ENCODE peak calls at places on chromosomes 4 and X, in five cellular contexts. L is fibroblast of lung, J is IMR-90, C is body of pancreas, R is right cardiac atrium. U is an unnamed sample.

GRCh38 chr4:95585016-95585695 is 36.4 kb upstream of the UNC5C start:
- DNase-seq in L (peak; percentile 21), J (peak; percentile 4), C (no peak), R (no peak), U (no peak)

GRCh38 chr4:105248613-105249012 is 101.9 kb downstream of the TET2 start:
- DNase-seq in L (no peak), J (no peak), C (no peak), R (no peak), U (no peak)

GRCh38 chr4:139815646-139816601 is 150.3 kb downstream of the MGST2 start:
- DNase-seq in L (peak; percentile 83), J (peak; percentile 90), C (no peak), R (peak; percentile 32), U (peak; percentile 71)

GRCh38 chr4:151573474-151573873 is 164.5 kb downstream of the FHIP1A start:
- DNase-seq in L (no peak), J (no peak), C (no peak), R (no peak), U (no peak)

GRCh38 chrX:37425370-37425769 is 76.2 kb downstream of the PRRG1 start:
- DNase-seq in L (no peak), J (peak; percentile 15), C (no peak), R (no peak), U (no peak)

GRCh38 chr4:72665376-72665978 is 96.5 kb upstream of the ADAMTS3 start:
- DNase-seq in L (no peak), J (no peak), C (no peak), R (no peak), U (no peak)

GRCh38 chr4:24328300-24328699 is 256.1 kb downstream of the DHX15 start:
- DNase-seq in L (no peak), J (no peak), C (no peak), R (no peak), U (no peak)

GRCh38 chrX:154516655-154517100 is 646 bp upstream of the FAM3A start:
- DNase-seq in L (peak; percentile 85), J (peak; percentile 54), C (no peak), R (no peak), U (no peak)

GRCh38 chrX:120672389-120672788 is 42.5 kb upstream of the C1GALT1C1 start:
- DNase-seq in L (peak; percentile 91), J (peak; percentile 64), C (no peak), R (peak; percentile 69), U (peak; percentile 70)

GRCh38 chr4:17577660-17578481 is 873 bp downstream of the LAP3 start:
- DNase-seq in L (peak; percentile 23), J (peak; percentile 4), C (peak; percentile 46), R (peak; percentile 51), U (peak; percentile 77)

GRCh38 chr4:4919926-4920325 is 60.5 kb downstream of the MSX1 start:
- DNase-seq in L (no peak), J (no peak), C (no peak), R (peak; percentile 24), U (peak; percentile 73)

GRCh38 chrX:71652405-71652804 is 14.9 kb upstream of the LOC101059915 start:
- DNase-seq in L (peak; percentile 57), J (peak; percentile 59), C (peak; percentile 31), R (no peak), U (no peak)

GRCh38 chr4:184819786-184820185 is 6.0 kb downstream of the ACSL1 start:
- DNase-seq in L (no peak), J (no peak), C (no peak), R (no peak), U (no peak)

GRCh38 chr4:6379787-6380745 is 92.3 kb downstream of the PPP2R2C start:
- DNase-seq in L (no peak), J (no peak), C (no peak), R (no peak), U (no peak)

GRCh38 chr4:151627491-151627890 is 133.3 kb downstream of the GATB start:
- DNase-seq in L (no peak), J (peak; percentile 15), C (no peak), R (no peak), U (no peak)

GRCh38 chr4:156672492-156672891 is 299.1 kb downstream of the PDGFC start:
- DNase-seq in L (no peak), J (no peak), C (no peak), R (no peak), U (no peak)

GRCh38 chrX:8672176-8672575 is 59.8 kb downstream of the ANOS1 start:
- DNase-seq in L (no peak), J (no peak), C (no peak), R (no peak), U (no peak)

GRCh38 chrX:118761950-118762725 is 34.7 kb downstream of the IL13RA1 start:
- DNase-seq in L (no peak), J (no peak), C (no peak), R (no peak), U (no peak)

GRCh38 chr4:34720563-34720962 is 1523.8 kb downstream of the ARAP2 start:
- DNase-seq in L (peak; percentile 77), J (peak; percentile 24), C (no peak), R (no peak), U (no peak)

GRCh38 chrX:136260801-136261200 is 9.6 kb upstream of the MAP7D3 start:
- DNase-seq in L (peak; percentile 78), J (peak; percentile 89), C (no peak), R (peak; percentile 20), U (no peak)

GRCh38 chrX:41457618-41458192 is 10.6 kb downstream of the NYX start:
- DNase-seq in L (peak; percentile 25), J (no peak), C (no peak), R (no peak), U (no peak)

GRCh38 chr4:57077550-57078311 is 32.5 kb downstream of the IGFBP7 start:
- DNase-seq in L (no peak), J (peak; percentile 79), C (no peak), R (no peak), U (no peak)

GRCh38 chr4:150974251-150974640 is 40.8 kb downstream of the LRBA start:
- DNase-seq in L (no peak), J (no peak), C (no peak), R (no peak), U (no peak)

DNA sequence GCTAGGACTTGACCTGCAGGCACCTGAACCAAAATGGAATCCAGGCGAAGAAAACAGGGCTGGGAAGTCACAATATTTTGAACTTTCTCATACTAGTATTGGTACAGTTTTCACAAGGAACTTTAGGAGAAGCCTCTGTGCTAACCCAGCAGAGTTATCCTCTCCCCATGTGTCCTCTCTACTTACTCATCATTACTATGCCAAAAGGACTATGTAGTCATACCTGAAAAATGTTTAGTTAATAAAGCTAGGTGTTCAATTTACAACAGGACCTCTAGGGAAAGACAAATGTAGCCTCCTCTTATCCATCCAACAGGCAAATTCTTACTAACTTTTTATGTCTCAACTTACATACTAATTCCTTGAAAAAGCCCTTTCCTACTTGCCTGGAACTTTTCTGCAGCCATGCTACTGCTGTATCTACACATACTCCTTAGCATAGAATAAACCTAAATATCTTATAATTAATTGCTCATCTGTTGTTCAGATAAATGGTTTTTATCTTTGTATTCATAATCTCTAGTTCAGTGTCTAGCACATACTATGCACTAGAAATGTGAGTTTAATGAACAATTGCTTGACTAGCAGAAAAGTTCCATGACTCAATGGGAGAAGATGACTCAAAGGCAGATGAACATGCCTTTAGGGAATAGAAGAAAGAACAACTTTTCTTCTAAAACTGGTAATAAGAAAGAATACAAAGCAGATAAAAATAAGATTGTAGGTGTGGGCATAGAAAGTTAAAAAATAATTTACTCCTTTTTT is 215.5 kb upstream of the VEGFC start:
- DNase-seq in L (peak; percentile 25), J (peak; percentile 78), C (no peak), R (no peak), U (no peak)
- H3K4me1 ChIP-seq in L (peaks cover 2% of the 10 kb centered on the region), J (peaks cover 11% of the 10 kb centered on the region), C (no peaks in the 10 kb centered on the region), R (no peaks in the 10 kb centered on the region), U (no peaks in the 10 kb centered on the region)

GRCh38 chrX:38881727-38882126 is 80.5 kb downstream of the MID1IP1 start:
- DNase-seq in L (no peak), J (no peak), C (no peak), R (no peak), U (no peak)

GRCh38 chrX:38881066-38881465 is 79.8 kb downstream of the MID1IP1 start:
- DNase-seq in L (no peak), J (no peak), C (no peak), R (no peak), U (no peak)

GRCh38 chrX:38878674-38879375 is 77.6 kb downstream of the MID1IP1 start:
- DNase-seq in L (no peak), J (no peak), C (no peak), R (no peak), U (no peak)

GRCh38 chrX:38880460-38880859 is 79.2 kb downstream of the MID1IP1 start:
- DNase-seq in L (no peak), J (peak; percentile 56), C (no peak), R (no peak), U (no peak)

GRCh38 chrX:38879631-38880220 is 78.5 kb downstream of the MID1IP1 start:
- DNase-seq in L (no peak), J (no peak), C (peak; percentile 55), R (no peak), U (no peak)
- H3K4me1 ChIP-seq in L (no peaks in the 10 kb centered on the region), J (no peaks in the 10 kb centered on the region), C (peaks cover 14% of the 10 kb centered on the region), R (no peaks in the 10 kb centered on the region), U (no peaks in the 10 kb centered on the region)

DNA sequence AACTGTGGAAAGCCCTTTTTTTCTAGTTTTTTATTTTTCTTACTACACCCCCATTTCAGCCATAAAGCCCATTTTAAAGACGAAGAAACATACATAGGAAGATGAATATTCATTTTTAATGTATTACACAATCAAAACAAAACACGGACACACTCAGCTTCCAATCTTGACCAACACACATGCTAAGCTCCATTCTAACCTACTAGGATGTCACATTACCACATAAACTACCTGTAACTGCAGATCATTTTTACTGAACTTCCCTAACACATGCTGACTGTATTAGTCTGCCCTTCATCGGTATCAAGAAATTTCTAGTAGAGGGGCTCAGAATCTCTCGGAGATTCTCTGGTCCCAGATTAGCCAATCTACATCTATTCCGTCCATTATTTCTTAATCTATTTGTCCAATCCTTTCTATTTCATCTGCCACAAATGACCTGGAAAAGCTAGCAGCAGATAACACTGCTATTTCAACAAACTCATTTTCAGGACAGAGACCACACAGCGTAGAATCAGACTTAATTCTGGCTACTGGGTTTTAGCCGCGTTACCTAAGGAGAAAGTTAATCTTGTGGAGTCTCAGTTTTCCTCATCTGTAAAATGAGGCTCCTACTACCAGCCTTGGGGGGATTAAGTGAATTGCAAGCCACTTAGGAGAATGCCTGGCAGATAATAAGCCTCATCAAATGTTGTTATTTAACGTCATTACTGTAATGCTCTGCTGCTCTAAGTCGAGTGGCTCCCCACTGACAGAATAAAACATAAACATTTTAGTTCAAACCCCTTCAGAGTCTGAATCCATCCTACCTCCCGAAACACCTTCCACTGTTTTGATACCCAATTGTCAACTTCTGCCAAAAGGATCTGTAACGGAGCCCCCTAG is 1.6 kb downstream of the CCNI start:
- DNase-seq in L (no peak), J (no peak), C (no peak), R (no peak), U (no peak)
- H3K4me1 ChIP-seq in L (peaks cover 6% of the 10 kb centered on the region), J (peaks cover 2% of the 10 kb centered on the region), C (peaks cover 56% of the 10 kb centered on the region), R (no peaks in the 10 kb centered on the region), U (peaks cover 25% of the 10 kb centered on the region)

GRCh38 chr4:41145571-41146078 is 68.7 kb downstream of the APBB2 start:
- DNase-seq in L (peak; percentile 54), J (peak; percentile 45), C (no peak), R (no peak), U (no peak)
- H3K4me1 ChIP-seq in L (peaks cover 38% of the 10 kb centered on the region), J (peaks cover 36% of the 10 kb centered on the region), C (peaks cover 38% of the 10 kb centered on the region), R (peaks cover 11% of the 10 kb centered on the region), U (peaks cover 97% of the 10 kb centered on the region)

GRCh38 chr4:2934077-2934812 is 29.0 kb downstream of the NOP14 start:
- DNase-seq in L (peak; percentile 43), J (peak; percentile 24), C (peak; percentile 53), R (peak; percentile 79), U (peak; percentile 85)
- H3K4me1 ChIP-seq in L (peaks cover 15% of the 10 kb centered on the region), J (peaks cover 16% of the 10 kb centered on the region), C (peaks cover 61% of the 10 kb centered on the region), R (peaks cover 7% of the 10 kb centered on the region), U (peaks cover 37% of the 10 kb centered on the region)

U was measured in tibial artery.